ENCODE peak calls at places on chromosomes 6 and 20, in eight cellular contexts. U is left cardiac atrium, M is dermis microvascular lymphatic vessel endothelial cell, I is NCI-H1694 treated with DMSO at 0.1 percent for 48 hours, W is adrenal gland, Q is cardiac fibroblast, V is fibroblast of mammary gland, T is Calu3. Z is an unnamed sample.

GRCh38 chr20:49276895-49277785 is 717 bp downstream of the ZNFX1 start:
- DNase-seq in Q (no peak), V (no peak), W (peak), M (no peak), U (peak), T (no peak), I (no peak), Z (no peak)

GRCh38 chr6:73680289-73680688 is 15.7 kb upstream of the CD109 start:
- DNase-seq in Q (no peak), V (no peak), U (no peak), T (no peak), I (no peak), W (no peak), M (no peak), Z (no peak)

GRCh38 chr6:25659633-25660368 is 7.8 kb downstream of the SCGN start:
- DNase-seq in V (no peak), I (no peak), M (no peak), U (no peak), Q (no peak), T (no peak), W (no peak), Z (peak)

GRCh38 chr6:15443119-15443518 is 197.2 kb downstream of the JARID2 start:
- DNase-seq in T (no peak), Q (peak), W (no peak), V (peak), U (no peak), I (no peak), M (peak), Z (peak)

GRCh38 chr6:26020983-26021349 is 58.4 kb downstream of the TRIM38 start:
- DNase-seq in Q (peak), U (peak), V (peak), M (peak), I (no peak), T (peak), W (peak), Z (no peak)

GRCh38 chr6:169530762-169531143 is 171.1 kb downstream of the WDR27 start:
- DNase-seq in I (no peak), M (no peak), U (no peak), V (no peak), Q (no peak), W (no peak), T (no peak), Z (no peak)

GRCh38 chr6:15791401-15792137 is 128.7 kb upstream of the DTNBP1 start:
- DNase-seq in M (no peak), I (peak), V (no peak), W (no peak), T (peak), U (no peak), Q (peak), Z (peak)

GRCh38 chr6:146090474-146090873 is 61.6 kb downstream of the GRM1 start:
- DNase-seq in W (no peak), U (no peak), I (no peak), T (no peak), Q (no peak), V (peak), M (no peak), Z (no peak)

GRCh38 chr6:56770011-56770520 is 127.4 kb upstream of the DST start:
- DNase-seq in Q (peak), W (no peak), M (no peak), V (no peak), I (no peak), U (no peak), T (no peak), Z (no peak)

GRCh38 chr6:170444811-170445211 is 108.3 kb downstream of the PSMB1 start:
- DNase-seq in T (no peak), W (no peak), M (no peak), V (no peak), I (no peak), U (no peak), Q (no peak), Z (no peak)

GRCh38 chr6:159180001-159180400 is 10.8 kb downstream of the FNDC1 start:
- DNase-seq in I (no peak), U (no peak), Q (peak), M (no peak), W (no peak), T (no peak), V (peak), Z (no peak)

GRCh38 chr6:12112540-12113189 is 100.6 kb downstream of the HIVEP1 start:
- DNase-seq in I (no peak), T (no peak), U (peak), M (no peak), W (no peak), Q (no peak), V (no peak), Z (no peak)

GRCh38 chr6:95094751-95095150 is 482.6 kb upstream of the MANEA start:
- DNase-seq in I (no peak), W (no peak), Q (peak), V (peak), M (peak), U (no peak), T (no peak), Z (peak)

GRCh38 chr20:20552076-20552475 is 160.4 kb downstream of the RALGAPA2 start:
- DNase-seq in M (no peak), T (no peak), W (no peak), I (peak), Q (no peak), V (no peak), U (no peak), Z (no peak)

GRCh38 chr6:126308367-126308766 is 31.5 kb upstream of the CENPW start:
- DNase-seq in W (no peak), M (no peak), V (peak), Q (no peak), T (no peak), I (no peak), U (no peak), Z (no peak)

GRCh38 chr6:142378138-142378875 is 76.5 kb downstream of the ADGRG6 start:
- DNase-seq in T (no peak), I (no peak), Q (peak), U (no peak), M (peak), V (peak), W (no peak), Z (peak)

GRCh38 chr6:55679503-55679902 is 100.5 kb upstream of the HMGCLL1 start:
- DNase-seq in M (no peak), I (no peak), W (no peak), U (no peak), V (no peak), T (no peak), Q (no peak), Z (no peak)

GRCh38 chr6:12051861-12052368 is 39.8 kb downstream of the HIVEP1 start:
- DNase-seq in T (no peak), I (no peak), Q (no peak), W (no peak), V (no peak), U (no peak), M (no peak), Z (no peak)

GRCh38 chr20:63057133-63058117 is 50.7 kb upstream of the BHLHE23 start:
- DNase-seq in V (peak), U (no peak), M (peak), W (no peak), I (no peak), T (no peak), Q (no peak), Z (no peak)

GRCh38 chr20:63886921-63887320 is 8.0 kb upstream of the DNAJC5 start:
- DNase-seq in V (no peak), M (no peak), I (no peak), Q (no peak), U (no peak), W (no peak), T (no peak), Z (no peak)

GRCh38 chr6:22300287-22300998 is 3.6 kb upstream of the PRL start:
- DNase-seq in V (no peak), U (no peak), T (no peak), W (no peak), Q (no peak), M (no peak), I (no peak), Z (no peak)

GRCh38 chr6:44477293-44477894 is 89.9 kb downstream of the CDC5L start:
- DNase-seq in W (no peak), V (no peak), I (no peak), Q (no peak), M (no peak), T (no peak), U (no peak), Z (no peak)

GRCh38 chr20:61588356-61589054 is 336.4 kb downstream of the CDH4 start:
- DNase-seq in T (no peak), V (peak), M (no peak), W (no peak), U (no peak), Q (peak), I (no peak), Z (no peak)

Z was measured in endothelial cell of umbilical vein.